ENCODE peak calls at places on chromosomes 6 and 20, in five cellular contexts. N is stimulated activated CD4-positive, alpha-beta T cell treated with anti-CD3 and anti-CD28 coated beads, Interleukin-1b, Interleukin-23, amount 100 ng/mL, for 4 hours; Y is anterior cingulate cortex; U is Karpas-422; I is left lung. T is an unnamed sample.
A peak's percentile ranks its signal among the peaks of the same experiment; 100 is the strongest.

GRCh38 chr6:38345586-38345985 is 294.1 kb downstream of the BTBD9 start:
- DNase-seq in N (no peak), Y (no peak), U (no peak), I (no peak), T (no peak)

GRCh38 chr6:6105472-6106036 is 98.8 kb upstream of the NRN1 start:
- DNase-seq in N (no peak), Y (no peak), U (peak; percentile 67), I (no peak), T (no peak)

GRCh38 chr20:58028123-58028522 is 200.3 kb downstream of the ANKRD60 start:
- DNase-seq in N (no peak), Y (no peak), U (no peak), I (no peak), T (no peak)

GRCh38 chr6:11575408-11576033 is 38.0 kb downstream of the TMEM170B start:
- DNase-seq in N (peak; percentile 34), Y (peak; percentile 53), U (peak; percentile 86), I (no peak), T (peak; percentile 24)

GRCh38 chr20:36792422-36792821 is 18.9 kb upstream of the DSN1 start:
- DNase-seq in N (no peak), Y (peak; percentile 24), U (peak; percentile 77), I (no peak), T (no peak)

GRCh38 chr6:91509039-91509438 is 922.2 kb upstream of the MAP3K7 start:
- DNase-seq in N (no peak), Y (no peak), U (no peak), I (no peak), T (no peak)

GRCh38 chr6:109165392-109165964 is 70.2 kb downstream of the CEP57L1 start:
- DNase-seq in N (no peak), Y (no peak), U (no peak), I (no peak), T (no peak)

GRCh38 chr6:168072266-168072665 is 6.7 kb downstream of the FRMD1 start:
- DNase-seq in N (no peak), Y (no peak), U (no peak), I (no peak), T (no peak)

GRCh38 chr6:3915076-3915791 is 66.1 kb downstream of the FAM50B start:
- DNase-seq in N (no peak), Y (no peak), U (no peak), I (no peak), T (no peak)

GRCh38 chr6:26205161-26205624 is 118.0 kb downstream of the HFE start:
- DNase-seq in N (peak; percentile 65), Y (peak; percentile 65), U (peak; percentile 77), I (peak; percentile 85), T (no peak)

GRCh38 chr6:44670146-44670545 is 282.6 kb downstream of the CDC5L start:
- DNase-seq in N (no peak), Y (no peak), U (no peak), I (no peak), T (no peak)

GRCh38 chr20:4811661-4812181 is 90.0 kb downstream of the PRND start:
- DNase-seq in N (no peak), Y (no peak), U (peak; percentile 89), I (peak; percentile 90), T (no peak)

GRCh38 chr6:54515013-54515412 is 206.8 kb downstream of the TINAG start:
- DNase-seq in N (no peak), Y (no peak), U (no peak), I (no peak), T (no peak)

GRCh38 chr20:38165089-38165965 is at the start of gene TGM2:
- DNase-seq in N (peak; percentile 8), Y (no peak), U (peak; percentile 80), I (peak; percentile 96), T (peak; percentile 67)

GRCh38 chr6:117195728-117196127 is 69.6 kb upstream of the VGLL2 start:
- DNase-seq in N (no peak), Y (no peak), U (no peak), I (no peak), T (no peak)

GRCh38 chr6:9208956-9209355 is 773.6 kb upstream of the SLC35B3 start:
- DNase-seq in N (no peak), Y (no peak), U (no peak), I (no peak), T (no peak)

GRCh38 chr6:13924146-13924948 is 405 bp upstream of the RNF182 start:
- DNase-seq in N (no peak), Y (peak; percentile 36), U (no peak), I (peak; percentile 87), T (peak; percentile 55)

GRCh38 chr6:108193120-108193519 is 27.3 kb downstream of the NR2E1 start:
- DNase-seq in N (no peak), Y (no peak), U (no peak), I (no peak), T (no peak)

GRCh38 chr6:168344338-168344737 is 24.8 kb upstream of the DACT2 start:
- DNase-seq in N (no peak), Y (no peak), U (no peak), I (no peak), T (no peak)

GRCh38 chr20:25394276-25394675 is 3.6 kb upstream of the ABHD12 start:
- DNase-seq in N (no peak), Y (no peak), U (no peak), I (no peak), T (no peak)

GRCh38 chr6:113560908-113561307 is 296.2 kb upstream of the MARCKS start:
- DNase-seq in N (no peak), Y (no peak), U (no peak), I (no peak), T (no peak)

T was measured in progenitor cell of endocrine pancreas.